ENCODE peak calls at places on chromosomes 3 and 15, in four cellular contexts. B is fibroblast of gingiva, E is NCI-H510A treated with DMSO at 0.1 percent for 48 hours, J is DMS 273 treated with DMSO at 0.1 percent for 48 hours. U is an unnamed sample.

GRCh38 chr15:25251700-25252390 is 187.0 kb downstream of the UBE3A start:
- DNase-seq in B (no peak), E (no peak), J (no peak), U (no peak)

GRCh38 chr3:56806407-56806806 is 4.7 kb upstream of the ARHGEF3 start:
- DNase-seq in B (no peak), E (no peak), J (no peak), U (no peak)

GRCh38 chr15:92205255-92205739 is 188.4 kb upstream of the ST8SIA2 start:
- DNase-seq in B (no peak), E (no peak), J (no peak), U (no peak)

GRCh38 chr3:101854608-101855304 is 5.4 kb downstream of the NFKBIZ start:
- DNase-seq in B (no peak), E (no peak), J (no peak), U (no peak)

GRCh38 chr15:69974321-69974720 is 123.4 kb downstream of the TLE3 start:
- DNase-seq in B (no peak), E (no peak), J (no peak), U (no peak)

GRCh38 chr15:80585544-80586018 is 109.5 kb upstream of the ABHD17C start:
- DNase-seq in B (no peak), E (no peak), J (no peak), U (no peak)

GRCh38 chr3:81041331-81041730 is 720.1 kb downstream of the GBE1 start:
- DNase-seq in B (no peak), E (no peak), J (no peak), U (no peak)

GRCh38 chr15:80804970-80805495 is 25.9 kb downstream of the CEMIP start:
- DNase-seq in B (no peak), E (peak), J (no peak), U (no peak)

GRCh38 chr3:183197734-183198133 is 35.2 kb upstream of the LAMP3 start:
- DNase-seq in B (no peak), E (no peak), J (no peak), U (no peak)

GRCh38 chr3:19886404-19886803 is 47.6 kb downstream of the EFHB start:
- DNase-seq in B (no peak), E (no peak), J (no peak), U (peak)

GRCh38 chr3:3023106-3023505 is 87.1 kb downstream of the IL5RA start:
- DNase-seq in B (no peak), E (peak), J (no peak), U (no peak)

GRCh38 chr15:70892002-70892911 is at the start of the genes LRRC49 and THAP10:
- DNase-seq in B (peak), E (peak), J (peak), U (peak)

GRCh38 chr15:39918688-39919385 is 1.2 kb downstream of the GPR176 start:
- DNase-seq in B (peak), E (no peak), J (no peak), U (peak)

GRCh38 chr15:98845138-98845884 is 162.3 kb downstream of the PGPEP1L start:
- DNase-seq in B (no peak), E (no peak), J (no peak), U (no peak)

GRCh38 chr15:79160211-79160610 is 69.6 kb upstream of the RASGRF1 start:
- DNase-seq in B (peak), E (no peak), J (no peak), U (peak)

U was measured in foreskin fibroblast.